ENCODE peak calls at places on chromosomes 13 and 19, in seven cellular contexts. M, Y, W, B, J, P and Z are unnamed samples.

GRCh38 chr13:112447761-112448603 is 71.8 kb downstream of the SPACA7 start:
- DNase-seq in M (no peak), Y (no peak), W (no peak), B (no peak), J (no peak), P (no peak), Z (no peak)

GRCh38 chr19:42109896-42110295 is 22.4 kb downstream of the POU2F2 start:
- DNase-seq in M (no peak), Y (no peak), W (no peak), B (no peak), J (no peak), P (no peak), Z (no peak)

GRCh38 chr13:112893570-112894422 is 75.2 kb upstream of the MCF2L start:
- DNase-seq in M (peak), Y (peak), W (no peak), B (no peak), J (peak), P (peak), Z (peak)

GRCh38 chr13:21717817-21718216 is 46.9 kb downstream of the FGF9 start:
- DNase-seq in M (peak), Y (no peak), W (no peak), B (peak), J (no peak), P (peak), Z (no peak)

GRCh38 chr19:50646074-50646807 is 3.0 kb upstream of the C19orf81 start:
- DNase-seq in M (no peak), Y (peak), W (no peak), B (peak), J (peak), P (peak), Z (no peak)

GRCh38 chr19:852136-853013 is at the start of gene ELANE:
- DNase-seq in M (no peak), Y (no peak), W (no peak), B (no peak), J (no peak), P (no peak), Z (no peak)

GRCh38 chr13:109715902-109716301 is 70.5 kb downstream of the IRS2 start:
- DNase-seq in M (peak), Y (peak), W (no peak), B (peak), J (no peak), P (peak), Z (no peak)

GRCh38 chr19:30227661-30228112 is 144.5 kb upstream of the ZNF536 start:
- DNase-seq in M (peak), Y (peak), W (peak), B (peak), J (peak), P (peak), Z (no peak)

GRCh38 chr19:16509141-16510061 is 13.2 kb downstream of the C19orf44 start:
- DNase-seq in M (no peak), Y (peak), W (no peak), B (peak), J (no peak), P (no peak), Z (no peak)

GRCh38 chr19:55198651-55199050 is 10.7 kb downstream of the PTPRH start:
- DNase-seq in M (no peak), Y (no peak), W (no peak), B (no peak), J (no peak), P (no peak), Z (no peak)

GRCh38 chr13:99468971-99469545 is 32.2 kb upstream of the TM9SF2 start:
- DNase-seq in M (peak), Y (no peak), W (no peak), B (no peak), J (no peak), P (no peak), Z (no peak)

GRCh38 chr13:65416784-65417183 is 1813.4 kb downstream of the PCDH9 start:
- DNase-seq in M (no peak), Y (no peak), W (no peak), B (no peak), J (no peak), P (no peak), Z (no peak)

GRCh38 chr19:50909240-50910070 is 1.7 kb downstream of the KLK4 start:
- DNase-seq in M (peak), Y (no peak), W (no peak), B (peak), J (peak), P (peak), Z (peak)

GRCh38 chr19:51142119-51142518 is at the start of gene SIGLEC7:
- DNase-seq in M (no peak), Y (no peak), W (no peak), B (no peak), J (no peak), P (no peak), Z (no peak)

GRCh38 chr13:109509154-109509905 is 277.1 kb downstream of the IRS2 start:
- DNase-seq in M (no peak), Y (peak), W (no peak), B (peak), J (no peak), P (peak), Z (no peak)

GRCh38 chr19:49679832-49680472 is 2.9 kb downstream of the PRMT1 start:
- DNase-seq in M (no peak), Y (no peak), W (no peak), B (no peak), J (no peak), P (no peak), Z (peak)

GRCh38 chr13:25899464-25899863 is 152.4 kb downstream of the SHISA2 start:
- DNase-seq in M (no peak), Y (no peak), W (no peak), B (no peak), J (no peak), P (no peak), Z (no peak)

GRCh38 chr13:99086869-99087129 is 108.9 kb upstream of the DOCK9 start:
- DNase-seq in M (peak), Y (no peak), W (peak), B (peak), J (no peak), P (no peak), Z (peak)

GRCh38 chr13:91203430-91203829 is 144.1 kb upstream of the MIR17HG start:
- DNase-seq in M (peak), Y (no peak), W (no peak), B (no peak), J (no peak), P (no peak), Z (no peak)

GRCh38 chr13:76937416-76937815 is 10.9 kb upstream of the ACOD1 start:
- DNase-seq in M (no peak), Y (peak), W (no peak), B (peak), J (no peak), P (peak), Z (no peak)

GRCh38 chr13:43303040-43303729 is 279.8 kb downstream of the DNAJC15 start:
- DNase-seq in M (peak), Y (peak), W (no peak), B (peak), J (no peak), P (peak), Z (peak)

GRCh38 chr19:51330366-51330765 is 11.6 kb downstream of the VSIG10L start:
- DNase-seq in M (no peak), Y (no peak), W (no peak), B (no peak), J (no peak), P (no peak), Z (no peak)

GRCh38 chr13:30388401-30389283 is 33.7 kb upstream of the UBE2L5 start:
- DNase-seq in M (peak), Y (peak), W (no peak), B (peak), J (no peak), P (peak), Z (peak)

GRCh38 chr19:50792246-50792851 is 2.1 kb downstream of the ACP4 start:
- DNase-seq in M (no peak), Y (no peak), W (no peak), B (no peak), J (no peak), P (peak), Z (no peak)

GRCh38 chr19:28037186-28037585 is 1175.8 kb downstream of the UQCRFS1 start:
- DNase-seq in M (no peak), Y (no peak), W (no peak), B (no peak), J (no peak), P (no peak), Z (no peak)

GRCh38 chr13:110341445-110342247 is 34.6 kb downstream of the COL4A2 start:
- DNase-seq in M (no peak), Y (peak), W (no peak), B (no peak), J (no peak), P (no peak), Z (no peak)

GRCh38 chr13:40406405-40407138 is 259.9 kb downstream of the FOXO1 start:
- DNase-seq in M (no peak), Y (peak), W (no peak), B (peak), J (no peak), P (peak), Z (no peak)

GRCh38 chr19:8001651-8001994 is 3.8 kb downstream of the ELAVL1 start:
- DNase-seq in M (no peak), Y (no peak), W (no peak), B (no peak), J (no peak), P (no peak), Z (no peak)

GRCh38 chr13:102651892-102652291 is 43.0 kb downstream of the METTL21C start:
- DNase-seq in M (no peak), Y (peak), W (no peak), B (no peak), J (no peak), P (no peak), Z (no peak)

GRCh38 chr19:36986601-36987000 is 70.5 kb downstream of the ZNF568 start:
- DNase-seq in M (no peak), Y (no peak), W (no peak), B (no peak), J (no peak), P (no peak), Z (no peak)

GRCh38 chr19:48741222-48741999 is 1.0 kb upstream of the RASIP1 start:
- DNase-seq in M (peak), Y (no peak), W (peak), B (no peak), J (peak), P (no peak), Z (peak)

GRCh38 chr19:45045671-45046353 is 7.0 kb downstream of the CLASRP start:
- DNase-seq in M (no peak), Y (no peak), W (no peak), B (no peak), J (no peak), P (no peak), Z (no peak)

GRCh38 chr13:27822258-27822872 is 30.1 kb downstream of the GSX1 start:
- DNase-seq in M (no peak), Y (no peak), W (no peak), B (peak), J (no peak), P (no peak), Z (no peak)

GRCh38 chr19:58497634-58498170 is 14.1 kb downstream of the SLC27A5 start:
- DNase-seq in M (no peak), Y (no peak), W (no peak), B (no peak), J (no peak), P (no peak), Z (no peak)

GRCh38 chr19:13004273-13004672 is 9.0 kb downstream of the NFIX start:
- DNase-seq in M (no peak), Y (no peak), W (no peak), B (no peak), J (no peak), P (no peak), Z (no peak)
- H3K27ac ChIP-seq in M (no peak), Y (no peak), W (no peak), B (no peak), J (no peak), P (no peak), Z (no peak)

GRCh38 chr13:96806750-96807149 is 187.5 kb downstream of the OXGR1 start:
- DNase-seq in M (no peak), Y (no peak), W (no peak), B (no peak), J (no peak), P (no peak), Z (no peak)
- H3K27ac ChIP-seq in M (no peak), Y (no peak), W (no peak), B (no peak), J (no peak), P (no peak), Z (no peak)

GRCh38 chr19:39164289-39164688 is 32.5 kb upstream of the NCCRP1 start:
- DNase-seq in M (no peak), Y (no peak), W (no peak), B (no peak), J (no peak), P (no peak), Z (no peak)

GRCh38 chr19:39168258-39169142 is 28.3 kb upstream of the NCCRP1 start:
- DNase-seq in M (no peak), Y (no peak), W (no peak), B (no peak), J (no peak), P (no peak), Z (no peak)

GRCh38 chr19:39167461-39168257 is 29.1 kb upstream of the NCCRP1 start:
- DNase-seq in M (peak), Y (no peak), W (no peak), B (peak), J (no peak), P (peak), Z (no peak)

GRCh38 chr19:39165857-39166256 is 30.9 kb upstream of the NCCRP1 start:
- DNase-seq in M (no peak), Y (no peak), W (no peak), B (no peak), J (no peak), P (no peak), Z (no peak)

GRCh38 chr19:39166571-39167391 is 30.0 kb upstream of the NCCRP1 start:
- DNase-seq in M (no peak), Y (no peak), W (no peak), B (peak), J (no peak), P (peak), Z (no peak)
- H3K27ac ChIP-seq in M (no peak), Y (no peak), W (no peak), B (no peak), J (no peak), P (peak), Z (no peak)

DNA sequence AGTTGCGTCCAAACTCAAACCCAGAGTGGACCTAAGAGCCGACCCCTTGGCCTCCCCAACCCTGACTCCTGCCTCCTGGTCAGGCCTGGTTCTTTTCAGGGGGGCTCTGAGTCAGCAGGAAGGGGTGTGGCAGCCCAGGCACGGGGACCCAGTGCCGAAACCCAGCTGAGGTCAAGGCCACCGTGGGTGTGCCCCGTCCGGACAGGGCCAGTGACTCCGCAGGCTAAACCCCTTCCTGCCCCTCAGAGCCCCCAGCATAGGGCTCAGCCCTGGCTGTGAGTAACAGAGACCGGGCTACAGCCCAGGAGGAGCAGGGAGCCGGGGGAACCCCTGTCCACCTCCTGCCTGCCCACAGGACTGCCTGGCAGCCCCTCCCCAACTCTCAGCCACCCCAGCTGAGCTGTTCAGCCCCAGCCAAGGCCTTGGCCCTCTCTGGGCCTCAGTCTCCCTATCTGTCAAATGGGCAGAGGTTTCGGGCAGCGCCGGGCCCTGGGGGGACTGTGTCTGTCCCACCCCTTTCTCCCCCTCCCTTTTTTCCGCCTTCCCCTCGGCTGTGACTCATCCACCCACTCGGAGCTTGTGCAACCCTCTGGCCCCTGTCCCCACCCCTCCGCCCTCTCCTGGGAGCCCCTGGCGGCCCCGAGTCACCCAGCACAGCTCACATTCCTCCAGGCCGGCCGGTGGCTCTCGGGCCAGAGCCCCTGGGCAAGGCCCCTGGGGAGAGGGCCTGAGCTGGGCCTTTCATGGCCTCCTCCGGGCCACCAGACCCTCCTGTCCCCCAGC is 8.6 kb downstream of the ZBTB7A start:
- DNase-seq in M (peak), Y (peak), W (peak), B (peak), J (peak), P (peak), Z (peak)
- H3K27ac ChIP-seq in M (no peak), Y (peak), W (no peak), B (peak), J (peak), P (peak), Z (no peak)

DNA sequence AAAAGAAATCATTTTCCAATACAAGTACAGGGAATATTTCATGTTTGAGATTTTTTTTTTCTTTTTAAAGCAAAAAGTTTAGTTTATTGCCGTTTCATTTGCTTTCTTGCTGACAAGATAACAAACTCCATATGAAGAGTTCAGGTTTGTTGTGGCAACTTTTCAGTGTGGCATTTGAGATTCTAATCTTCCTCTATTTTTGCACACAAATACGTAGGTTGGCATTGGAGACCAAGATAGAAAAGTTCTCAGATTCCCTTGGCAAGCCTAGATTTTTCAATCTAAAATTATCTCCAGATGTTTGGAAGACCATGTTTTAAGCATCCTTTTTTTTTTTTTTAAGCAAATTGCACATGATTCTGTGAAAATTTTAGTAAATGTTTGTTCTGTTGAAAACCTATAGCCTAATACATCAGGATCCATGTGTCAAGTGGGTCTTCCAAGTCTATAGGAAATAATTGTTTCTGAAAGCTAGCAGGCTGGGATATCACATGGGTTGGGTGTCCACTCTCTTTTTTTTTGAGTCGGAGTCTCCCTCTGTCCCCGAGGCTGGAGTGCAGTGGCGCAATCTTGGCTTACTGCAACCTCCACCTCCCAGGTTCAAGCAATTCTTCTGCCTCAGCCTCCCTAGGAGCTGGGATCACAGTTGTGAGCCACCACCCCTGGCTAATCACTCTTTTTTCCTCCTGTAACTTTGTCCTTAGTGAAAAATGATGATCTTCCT is 2.6 kb downstream of the GARRE1 start:
- DNase-seq in M (no peak), Y (no peak), W (no peak), B (no peak), J (no peak), P (no peak), Z (no peak)
- H3K27ac ChIP-seq in M (no peak), Y (no peak), W (no peak), B (no peak), J (no peak), P (no peak), Z (no peak)

DNA sequence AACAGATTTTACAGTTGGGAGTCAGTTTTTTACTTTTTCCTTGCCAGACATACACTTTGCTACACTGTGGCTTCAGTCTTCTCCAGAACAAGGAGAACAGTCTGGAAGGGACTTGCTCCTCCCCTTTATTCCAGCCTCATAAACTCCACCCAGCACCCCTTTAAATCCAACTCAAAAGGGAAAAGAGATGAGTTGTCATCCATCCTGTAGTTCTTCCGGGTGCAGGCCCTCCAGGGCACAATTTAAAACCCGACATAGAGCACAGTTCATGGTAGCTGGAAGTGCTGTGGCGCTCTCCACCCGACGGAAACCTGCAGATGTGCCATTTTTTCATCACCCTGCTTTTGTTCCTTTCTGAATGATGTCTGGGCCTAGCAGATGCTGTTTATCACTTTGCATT is 98.9 kb downstream of the ZAR1L start:
- DNase-seq in M (no peak), Y (no peak), W (no peak), B (no peak), J (no peak), P (no peak), Z (no peak)
- H3K27ac ChIP-seq in M (no peak), Y (no peak), W (no peak), B (no peak), J (no peak), P (no peak), Z (no peak)

GRCh38 chr19:35902870-35903475 is 644 bp downstream of the HCST start:
- DNase-seq in M (no peak), Y (no peak), W (no peak), B (no peak), J (no peak), P (no peak), Z (no peak)

GRCh38 chr19:35905178-35905727 is 2.8 kb downstream of the TYROBP start:
- DNase-seq in M (no peak), Y (peak), W (no peak), B (no peak), J (no peak), P (no peak), Z (no peak)

GRCh38 chr19:35903550-35904179 is 1.3 kb downstream of the HCST start:
- DNase-seq in M (peak), Y (peak), W (peak), B (peak), J (peak), P (peak), Z (peak)

GRCh38 chr19:35901854-35902661 is at the start of gene HCST:
- DNase-seq in M (no peak), Y (peak), W (peak), B (peak), J (no peak), P (peak), Z (peak)

DNA sequence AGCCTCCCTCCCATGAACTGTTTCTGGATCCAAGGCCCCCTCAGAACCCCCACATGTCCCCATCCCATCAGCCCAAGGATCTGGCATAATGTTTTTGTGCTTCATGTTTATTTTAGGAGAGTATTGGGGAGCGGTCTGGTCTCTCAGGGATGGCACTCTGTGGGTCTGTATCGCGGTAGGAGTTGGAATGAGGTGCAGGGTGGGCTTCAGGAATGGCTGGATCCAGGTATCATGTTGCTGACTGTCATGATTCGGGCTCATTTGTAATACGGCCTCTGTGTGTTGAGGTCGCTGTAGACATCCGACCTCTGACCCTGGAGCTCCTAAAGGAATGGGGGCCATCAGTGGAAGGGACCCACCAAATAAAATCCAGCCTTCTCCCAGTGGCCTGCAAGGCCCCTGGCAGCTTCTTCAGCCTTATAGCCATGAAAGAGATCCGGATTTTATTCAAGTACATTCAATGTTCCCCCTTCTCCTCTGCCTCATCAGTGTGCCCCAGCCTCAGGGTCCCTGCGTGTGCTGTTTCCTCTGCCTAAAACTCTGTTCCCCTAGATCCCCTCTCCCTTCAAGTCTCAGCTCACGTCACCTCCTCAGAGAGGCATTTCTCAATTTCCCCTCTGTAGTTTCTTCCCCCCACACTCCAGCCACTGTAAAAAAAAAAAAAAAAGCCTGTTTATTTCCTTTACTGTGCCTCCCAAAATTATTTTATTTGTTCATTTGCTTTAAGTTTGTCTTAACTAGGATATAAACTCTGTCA is 2.2 kb downstream of the HCST start:
- DNase-seq in M (no peak), Y (no peak), W (no peak), B (no peak), J (no peak), P (no peak), Z (no peak)
- H3K27ac ChIP-seq in M (no peak), Y (peak), W (peak), B (no peak), J (peak), P (no peak), Z (no peak)

GRCh38 chr19:4066176-4066606 is 508 bp downstream of the ZBTB7A start:
- DNase-seq in M (no peak), Y (no peak), W (peak), B (no peak), J (no peak), P (no peak), Z (no peak)
- H3K27ac ChIP-seq in M (no peak), Y (peak), W (peak), B (peak), J (peak), P (no peak), Z (peak)